ENCODE peak calls at places on chromosomes 2 and 18, in four cellular contexts. One of them, this sample, is unnamed.

GRCh38 chr2:141455877-141456276 is 674.9 kb downstream of the LRP1B start:
- DNase-seq in WTC11: no peak
- DNase-seq in HepG2: no peak
- DNase-seq in GM12878: no peak
- DNase-seq in this sample: no peak

GRCh38 chr18:24189007-24189528 is 50.2 kb downstream of the CABYR start:
- DNase-seq in WTC11: no peak
- DNase-seq in GM12878: peak
- DNase-seq in HepG2: no peak
- DNase-seq in this sample: no peak

GRCh38 chr2:107927034-107927534 is 59.2 kb upstream of the SLC5A7 start:
- DNase-seq in HepG2: no peak
- DNase-seq in WTC11: no peak
- DNase-seq in GM12878: no peak
- DNase-seq in this sample: no peak

GRCh38 chr2:2743164-2743571 is 412.1 kb upstream of the MYT1L start:
- DNase-seq in WTC11: no peak
- DNase-seq in HepG2: no peak
- DNase-seq in GM12878: no peak
- DNase-seq in this sample: no peak

GRCh38 chr2:23595601-23596251 is 210.7 kb downstream of the KLHL29 start:
- DNase-seq in GM12878: no peak
- DNase-seq in HepG2: peak
- DNase-seq in WTC11: no peak
- DNase-seq in this sample: no peak

GRCh38 chr2:221649045-221649444 is 76.9 kb upstream of the EPHA4 start:
- DNase-seq in WTC11: no peak
- DNase-seq in HepG2: no peak
- DNase-seq in GM12878: no peak
- DNase-seq in this sample: no peak

GRCh38 chr2:129354662-129355061 is 624.8 kb upstream of the RAB6C start:
- DNase-seq in HepG2: no peak
- DNase-seq in GM12878: no peak
- DNase-seq in WTC11: no peak
- DNase-seq in this sample: no peak

GRCh38 chr18:48002933-48003365 is 72.5 kb upstream of the SMAD2 start:
- DNase-seq in HepG2: no peak
- DNase-seq in WTC11: no peak
- DNase-seq in GM12878: no peak
- DNase-seq in this sample: no peak

GRCh38 chr18:68316636-68317035 is 398.3 kb downstream of the TMX3 start:
- DNase-seq in WTC11: no peak
- DNase-seq in HepG2: no peak
- DNase-seq in GM12878: no peak
- DNase-seq in this sample: no peak

GRCh38 chr18:6203791-6204190 is 210.9 kb downstream of the L3MBTL4 start:
- DNase-seq in HepG2: no peak
- DNase-seq in GM12878: no peak
- DNase-seq in WTC11: no peak
- DNase-seq in this sample: no peak

GRCh38 chr2:214651451-214651850 is 158.0 kb downstream of the BARD1 start:
- DNase-seq in WTC11: no peak
- DNase-seq in GM12878: no peak
- DNase-seq in HepG2: no peak
- DNase-seq in this sample: no peak
- TF ChIP-seq CBFB in WTC11: no peak
- TF ChIP-seq CBFB in GM12878: no peak
- TF ChIP-seq CBFB in HepG2: no peak
- TF ChIP-seq CBFB in this sample: no peak

GRCh38 chr2:11465110-11465484 is 864 bp downstream of the E2F6 start:
- DNase-seq in HepG2: no peak
- DNase-seq in GM12878: no peak
- DNase-seq in WTC11: no peak
- DNase-seq in this sample: no peak

GRCh38 chr2:11467749-11468148 is 1.8 kb upstream of the E2F6 start:
- DNase-seq in WTC11: no peak
- DNase-seq in GM12878: no peak
- DNase-seq in HepG2: no peak
- DNase-seq in this sample: no peak

GRCh38 chr2:11466307-11467125 is 555 bp upstream of the E2F6 start:
- DNase-seq in HepG2: no peak
- DNase-seq in GM12878: no peak
- DNase-seq in WTC11: no peak
- DNase-seq in this sample: no peak

GRCh38 chr2:11465485-11466306 is at the start of gene E2F6:
- DNase-seq in WTC11: peak
- DNase-seq in HepG2: peak
- DNase-seq in GM12878: peak
- DNase-seq in this sample: peak

GRCh38 chr2:11467126-11467649 is 1.2 kb upstream of the E2F6 start:
- DNase-seq in HepG2: no peak
- DNase-seq in WTC11: no peak
- DNase-seq in GM12878: no peak
- DNase-seq in this sample: peak
- TF ChIP-seq CBFB in HepG2: no peak
- TF ChIP-seq CBFB in WTC11: no peak
- TF ChIP-seq CBFB in GM12878: no peak
- TF ChIP-seq CBFB in this sample: no peak

GRCh38 chr2:219438453-219438852 is 3.8 kb downstream of the SPEG start:
- DNase-seq in WTC11: no peak
- DNase-seq in GM12878: no peak
- DNase-seq in HepG2: no peak
- DNase-seq in this sample: no peak
- TF ChIP-seq CBFB in WTC11: no peak
- TF ChIP-seq CBFB in GM12878: no peak
- TF ChIP-seq CBFB in HepG2: no peak
- TF ChIP-seq CBFB in this sample: no peak

GRCh38 chr18:49514577-49514976 is 27.5 kb upstream of the C18orf32 start:
- DNase-seq in WTC11: no peak
- DNase-seq in GM12878: no peak
- DNase-seq in HepG2: peak
- DNase-seq in this sample: peak

GRCh38 chr18:49510393-49511115 is 23.5 kb upstream of the C18orf32 start:
- DNase-seq in GM12878: no peak
- DNase-seq in HepG2: no peak
- DNase-seq in WTC11: peak
- DNase-seq in this sample: peak
- TF ChIP-seq CBFB in GM12878: no peak
- TF ChIP-seq CBFB in HepG2: no peak
- TF ChIP-seq CBFB in WTC11: no peak
- TF ChIP-seq CBFB in this sample: no peak

GRCh38 chr2:175435012-175435411 is 253.5 kb upstream of the ATP5MC3 start:
- DNase-seq in GM12878: no peak
- DNase-seq in HepG2: no peak
- DNase-seq in WTC11: no peak
- DNase-seq in this sample: no peak

GRCh38 chr2:175441361-175441760 is 259.9 kb upstream of the ATP5MC3 start:
- DNase-seq in GM12878: no peak
- DNase-seq in HepG2: no peak
- DNase-seq in WTC11: no peak
- DNase-seq in this sample: no peak

GRCh38 chr2:175436076-175436475 is 254.6 kb upstream of the ATP5MC3 start:
- DNase-seq in HepG2: no peak
- DNase-seq in WTC11: no peak
- DNase-seq in GM12878: no peak
- DNase-seq in this sample: no peak

GRCh38 chr2:175437167-175437566 is 255.7 kb upstream of the ATP5MC3 start:
- DNase-seq in GM12878: no peak
- DNase-seq in HepG2: no peak
- DNase-seq in WTC11: no peak
- DNase-seq in this sample: no peak

GRCh38 chr2:175439416-175439815 is 257.9 kb upstream of the ATP5MC3 start:
- DNase-seq in GM12878: no peak
- DNase-seq in WTC11: no peak
- DNase-seq in HepG2: peak
- DNase-seq in this sample: peak
- TF ChIP-seq CBFB in GM12878: no peak
- TF ChIP-seq CBFB in WTC11: no peak
- TF ChIP-seq CBFB in HepG2: no peak
- TF ChIP-seq CBFB in this sample: no peak

DNA sequence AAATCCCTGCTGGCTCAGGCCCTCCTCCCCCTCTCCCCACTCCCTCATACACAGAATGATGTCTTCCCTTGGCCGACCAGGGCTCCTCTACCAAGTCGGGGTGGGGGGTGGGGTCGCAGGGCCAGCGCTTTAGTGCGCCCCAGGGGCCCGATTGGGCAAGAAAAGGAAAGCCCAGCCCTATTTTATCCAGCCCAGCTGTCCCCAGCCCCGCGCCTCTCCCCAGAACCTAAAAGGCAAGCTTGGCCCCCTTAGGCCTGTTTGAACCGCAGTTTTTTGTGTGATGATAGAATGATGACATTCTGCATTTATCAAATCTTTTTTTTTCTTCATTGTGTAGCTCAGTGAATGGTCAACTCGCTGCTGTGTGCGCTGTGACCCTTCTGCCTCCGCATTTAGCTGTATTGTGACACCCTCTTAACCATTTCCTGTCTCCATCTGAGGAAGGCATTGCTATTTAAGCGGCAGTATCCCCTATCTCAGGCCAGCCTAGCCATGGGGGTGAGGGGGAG is 231.4 kb downstream of the HAUS1 start:
- DNase-seq in GM12878: no peak
- DNase-seq in HepG2: no peak
- DNase-seq in WTC11: peak
- DNase-seq in this sample: no peak
- TF ChIP-seq CBFB in GM12878: no peak
- TF ChIP-seq CBFB in HepG2: no peak
- TF ChIP-seq CBFB in WTC11: no peak
- TF ChIP-seq CBFB in this sample: no peak

DNA sequence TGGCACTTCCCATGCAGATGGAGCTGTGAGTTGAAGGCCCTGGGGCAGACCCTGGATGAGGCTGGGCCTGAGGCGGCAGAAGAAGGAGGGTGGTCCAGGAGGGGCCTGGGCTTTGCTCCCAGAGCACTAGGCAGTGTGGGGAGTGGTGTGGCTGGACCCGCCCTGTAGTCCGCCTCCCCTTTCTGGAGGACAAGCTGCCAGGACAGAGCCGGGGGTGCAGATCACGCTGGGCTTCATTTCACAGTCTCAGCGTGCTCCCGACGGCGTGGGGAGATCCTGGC is 49.8 kb downstream of the PTGR3 start:
- DNase-seq in GM12878: no peak
- DNase-seq in WTC11: no peak
- DNase-seq in HepG2: no peak
- DNase-seq in this sample: no peak
- TF ChIP-seq CBFB in GM12878: no peak
- TF ChIP-seq CBFB in WTC11: no peak
- TF ChIP-seq CBFB in HepG2: no peak
- TF ChIP-seq CBFB in this sample: no peak

GRCh38 chr2:239466755-239467271 is 66.0 kb upstream of the HDAC4 start:
- DNase-seq in GM12878: no peak
- DNase-seq in WTC11: no peak
- DNase-seq in HepG2: no peak
- DNase-seq in this sample: no peak

GRCh38 chr2:239463541-239464165 is 62.8 kb upstream of the HDAC4 start:
- DNase-seq in WTC11: no peak
- DNase-seq in HepG2: no peak
- DNase-seq in GM12878: no peak
- DNase-seq in this sample: no peak

GRCh38 chr2:239464166-239465016 is 63.6 kb upstream of the HDAC4 start:
- DNase-seq in HepG2: no peak
- DNase-seq in GM12878: no peak
- DNase-seq in WTC11: no peak
- DNase-seq in this sample: no peak

GRCh38 chr2:239466046-239466754 is 65.4 kb upstream of the HDAC4 start:
- DNase-seq in WTC11: no peak
- DNase-seq in HepG2: no peak
- DNase-seq in GM12878: no peak
- DNase-seq in this sample: no peak

DNA sequence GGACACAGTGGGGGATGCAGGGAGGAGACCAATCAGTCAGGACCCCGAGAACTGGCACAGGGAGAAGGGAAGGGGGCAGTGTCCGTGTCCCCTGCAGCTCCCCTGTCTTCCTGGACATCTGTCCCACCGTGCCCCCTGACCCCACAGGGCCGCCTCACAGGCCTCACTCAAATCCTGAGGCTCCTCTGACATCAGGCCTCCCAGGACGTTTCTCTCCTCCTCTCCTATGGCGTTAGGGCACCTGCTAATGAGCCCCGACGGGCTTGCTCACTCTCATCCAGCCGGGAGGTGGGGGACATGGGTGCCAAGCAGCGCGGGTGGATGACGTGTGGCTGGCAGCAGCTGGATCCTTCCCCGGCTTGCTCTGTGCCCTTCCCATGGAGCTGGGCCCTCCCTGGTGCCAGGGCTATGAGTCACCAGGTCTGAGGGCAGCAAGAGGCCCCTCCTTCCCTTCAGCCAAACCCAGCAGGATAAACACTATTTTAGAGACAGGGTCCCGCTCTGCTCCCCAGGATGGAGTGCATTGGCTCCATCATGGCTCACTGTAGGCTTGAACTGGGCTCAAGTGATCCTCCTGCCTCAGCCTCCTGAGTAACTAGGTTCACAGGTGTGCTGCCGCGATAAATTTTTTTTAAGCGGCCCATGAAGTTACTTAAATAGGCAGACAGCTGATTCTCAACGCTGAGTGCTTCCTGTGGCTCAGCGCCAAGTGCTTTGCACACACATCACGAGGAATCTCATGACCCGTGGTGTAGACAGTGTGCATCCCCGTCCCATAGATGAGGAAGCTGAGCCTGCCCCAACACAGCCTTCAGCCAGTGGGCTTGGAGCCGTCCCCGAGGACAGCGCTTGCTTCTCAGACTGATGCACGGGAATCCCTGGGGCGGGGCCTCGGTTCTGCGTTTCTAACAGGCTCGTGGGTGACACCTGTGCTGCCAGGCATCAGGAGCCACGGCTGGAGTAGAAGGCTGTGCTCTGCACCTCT is 64.5 kb upstream of the HDAC4 start:
- DNase-seq in HepG2: no peak
- DNase-seq in GM12878: no peak
- DNase-seq in WTC11: no peak
- DNase-seq in this sample: no peak
- TF ChIP-seq CBFB in HepG2: no peak
- TF ChIP-seq CBFB in GM12878: no peak
- TF ChIP-seq CBFB in WTC11: no peak
- TF ChIP-seq CBFB in this sample: no peak